ENCODE peak calls at places on chromosomes 12 and 14, in eight cellular contexts. M, R, A, C, Z, W, J and F are unnamed samples.

GRCh38 chr12:95326450-95326849 is 108.8 kb downstream of the VEZT start:
- DNase-seq in M (no peak), R (no peak), A (no peak), C (no peak), Z (no peak), W (peak; percentile 53), J (no peak), F (no peak)

GRCh38 chr12:132341318-132342050 is 12.1 kb upstream of the GALNT9 start:
- DNase-seq in M (no peak), R (no peak), A (no peak), C (no peak), Z (no peak), W (no peak), J (no peak), F (peak; percentile 68)

GRCh38 chr12:89469361-89469760 is 55.2 kb downstream of the GALNT4 start:
- DNase-seq in M (no peak), R (peak; percentile 72), A (no peak), C (no peak), Z (no peak), W (no peak), J (no peak), F (no peak)

GRCh38 chr14:100523131-100523530 is 64.1 kb downstream of the BEGAIN start:
- DNase-seq in M (no peak), R (no peak), A (no peak), C (no peak), Z (no peak), W (no peak), J (peak; percentile 26), F (no peak)

GRCh38 chr12:2683283-2684025 is 111.3 kb upstream of the FKBP4 start:
- DNase-seq in M (no peak), R (no peak), A (no peak), C (no peak), Z (no peak), W (no peak), J (peak; percentile 69), F (no peak)

GRCh38 chr12:63875703-63876102 is 31.2 kb downstream of the SRGAP1 start:
- DNase-seq in M (no peak), R (no peak), A (no peak), C (no peak), Z (no peak), W (no peak), J (no peak), F (no peak)

GRCh38 chr12:89698607-89699006 is 10.0 kb downstream of the ATP2B1 start:
- DNase-seq in M (no peak), R (no peak), A (no peak), C (no peak), Z (no peak), W (no peak), J (no peak), F (no peak)

GRCh38 chr12:109599087-109599486 is 25.5 kb downstream of the MVK start:
- DNase-seq in M (no peak), R (no peak), A (no peak), C (no peak), Z (no peak), W (no peak), J (no peak), F (no peak)

GRCh38 chr12:107287436-107288413 is 194.4 kb upstream of the CRY1 start:
- DNase-seq in M (no peak), R (peak; percentile 69), A (no peak), C (no peak), Z (no peak), W (no peak), J (no peak), F (no peak)

GRCh38 chr14:81062380-81062779 is 107.0 kb downstream of the TSHR start:
- DNase-seq in M (no peak), R (no peak), A (no peak), C (no peak), Z (no peak), W (no peak), J (no peak), F (no peak)
- TF ChIP-seq CTCF in M (no peak), R (no peak), A (no peak), C (no peak), Z (no peak), W (no peak), J (no peak), F (no peak)

GRCh38 chr12:58858030-58858429 is 62.3 kb downstream of the LRIG3 start:
- DNase-seq in M (no peak), R (no peak), A (no peak), C (no peak), Z (no peak), W (no peak), J (no peak), F (no peak)

GRCh38 chr12:58860788-58861240 is 59.5 kb downstream of the LRIG3 start:
- DNase-seq in M (no peak), R (no peak), A (no peak), C (no peak), Z (no peak), W (no peak), J (peak; percentile 60), F (no peak)

DNA sequence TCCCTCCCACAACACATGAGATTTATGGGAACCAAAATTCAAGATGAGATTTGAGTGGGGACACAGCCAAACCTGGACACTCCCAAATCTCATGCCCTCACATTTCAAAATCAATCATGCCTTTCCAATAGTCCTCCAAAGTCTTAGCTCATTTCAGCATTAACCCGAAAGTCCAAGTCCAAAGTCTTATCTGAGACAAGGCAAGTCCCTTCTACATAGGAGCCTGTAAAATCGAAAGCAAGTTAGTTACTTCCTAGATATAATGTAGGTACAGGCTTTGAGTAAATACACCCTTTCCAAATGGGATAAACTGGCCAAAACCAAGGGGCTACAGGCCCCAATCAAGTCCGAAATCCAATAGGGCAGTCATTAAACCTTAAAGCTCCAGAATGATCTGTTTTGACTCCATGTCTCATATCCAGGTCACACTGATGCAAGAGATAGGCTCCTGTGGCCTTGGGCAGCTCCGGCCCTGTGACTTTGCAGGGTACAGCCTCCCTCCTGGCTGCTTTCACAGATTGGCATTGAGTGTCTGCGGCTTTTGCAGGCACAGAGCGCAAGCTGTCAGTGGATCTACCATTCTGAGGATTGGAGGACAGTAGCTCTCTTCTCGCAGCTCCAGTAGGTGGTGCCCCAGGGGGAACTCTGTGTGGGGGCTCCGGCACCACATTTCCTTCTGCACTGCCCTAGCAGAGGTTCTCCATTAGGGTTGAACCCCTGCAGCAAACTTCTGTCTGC is 60.1 kb downstream of the LRIG3 start:
- DNase-seq in M (no peak), R (no peak), A (no peak), C (no peak), Z (no peak), W (no peak), J (peak; percentile 45), F (no peak)
- TF ChIP-seq CTCF in M (no peak), R (no peak), A (no peak), C (no peak), Z (no peak), W (no peak), J (peak; percentile 26), F (no peak)

DNA sequence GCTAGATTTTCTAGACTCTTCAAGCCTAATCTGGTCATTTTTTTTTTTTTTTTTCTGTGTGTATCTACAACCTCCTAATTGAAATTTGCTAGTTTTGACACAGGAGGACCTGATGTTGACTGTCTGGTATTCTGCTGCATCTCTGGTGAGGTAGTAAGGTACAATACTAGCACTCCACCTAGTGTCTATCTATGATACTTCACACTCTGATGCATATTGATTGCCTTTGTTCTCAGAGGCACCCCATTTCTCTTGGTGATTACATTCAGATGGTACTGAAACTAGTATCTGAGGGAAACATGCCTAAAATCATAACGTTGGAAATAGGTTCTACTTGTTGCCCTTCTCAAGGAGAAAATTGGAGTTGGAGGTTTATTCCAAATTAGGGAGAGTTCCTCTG is 930.5 kb upstream of the NOVA1 start:
- DNase-seq in M (no peak), R (no peak), A (no peak), C (no peak), Z (no peak), W (peak; percentile 13), J (no peak), F (no peak)
- TF ChIP-seq CTCF in M (no peak), R (peak; percentile 18), A (peak; percentile 40), C (no peak), Z (no peak), W (peak; percentile 28), J (peak; percentile 67), F (peak; percentile 74)

GRCh38 chr12:4212845-4213244 is 60.7 kb upstream of the CCND2 start:
- DNase-seq in M (no peak), R (no peak), A (no peak), C (no peak), Z (no peak), W (no peak), J (peak; percentile 22), F (no peak)

GRCh38 chr12:4214912-4215861 is 58.4 kb upstream of the CCND2 start:
- DNase-seq in M (no peak), R (no peak), A (peak; percentile 71), C (no peak), Z (no peak), W (no peak), J (peak; percentile 20), F (no peak)

GRCh38 chr12:4216542-4216927 is 57.0 kb upstream of the CCND2 start:
- DNase-seq in M (no peak), R (no peak), A (no peak), C (no peak), Z (no peak), W (no peak), J (peak; percentile 24), F (no peak)

GRCh38 chr12:4217091-4217490 is 56.5 kb upstream of the CCND2 start:
- DNase-seq in M (no peak), R (no peak), A (no peak), C (no peak), Z (no peak), W (no peak), J (no peak), F (no peak)

GRCh38 chr12:4215862-4216541 is 57.6 kb upstream of the CCND2 start:
- DNase-seq in M (no peak), R (peak; percentile 81), A (no peak), C (no peak), Z (no peak), W (no peak), J (no peak), F (no peak)
- TF ChIP-seq CTCF in M (no peak), R (no peak), A (no peak), C (no peak), Z (no peak), W (no peak), J (no peak), F (no peak)